ENCODE peak calls at places on chromosomes 11 and 22, in eight cellular contexts. H, Z, P, D, A, V, N and E are unnamed samples. For H3K4me1, the result is how much of the 10 kb centered on the place peaks cover.

GRCh38 chr22:41036924-41037323 is 55.5 kb upstream of the EP300 start:
- DNase-seq in H (no peak), Z (no peak), P (no peak), D (no peak), A (no peak), V (no peak), N (no peak), E (no peak)

GRCh38 chr22:35443338-35443737 is 43.4 kb downstream of the MCM5 start:
- DNase-seq in H (no peak), Z (no peak), P (no peak), D (no peak), A (no peak), V (no peak), N (no peak), E (no peak)

GRCh38 chr11:2259466-2259830 is 10.9 kb downstream of the ASCL2 start:
- DNase-seq in H (no peak), Z (no peak), P (no peak), D (no peak), A (peak), V (no peak), N (no peak), E (peak)

GRCh38 chr22:37991738-37992442 is 7.5 kb upstream of the SOX10 start:
- DNase-seq in H (no peak), Z (no peak), P (no peak), D (no peak), A (no peak), V (no peak), N (no peak), E (no peak)

GRCh38 chr11:94325681-94326080 is 21.3 kb downstream of the IZUMO1R start:
- DNase-seq in H (no peak), Z (peak), P (no peak), D (peak), A (no peak), V (peak), N (peak), E (no peak)

GRCh38 chr11:70495351-70496310 is 97.3 kb downstream of the CTTN start:
- DNase-seq in H (no peak), Z (no peak), P (peak), D (no peak), A (peak), V (no peak), N (no peak), E (peak)

GRCh38 chr22:41284465-41284864 is 1.5 kb downstream of the RANGAP1 start:
- DNase-seq in H (no peak), Z (no peak), P (no peak), D (no peak), A (no peak), V (no peak), N (no peak), E (no peak)

GRCh38 chr11:114242032-114242431 is 54.2 kb upstream of the NNMT start:
- DNase-seq in H (no peak), Z (no peak), P (no peak), D (no peak), A (no peak), V (no peak), N (no peak), E (no peak)

GRCh38 chr11:528815-529728 is 6.3 kb downstream of the HRAS start:
- DNase-seq in H (no peak), Z (no peak), P (no peak), D (no peak), A (no peak), V (no peak), N (no peak), E (no peak)

GRCh38 chr11:91147885-91148284 is 925.0 kb upstream of the CHORDC1 start:
- DNase-seq in H (no peak), Z (no peak), P (no peak), D (no peak), A (no peak), V (no peak), N (no peak), E (no peak)
- TF ChIP-seq CTCF in H (no peak), Z (no peak), P (no peak), D (no peak), A (no peak), V (no peak), N (no peak), E (no peak)

GRCh38 chr11:72745925-72746550 is 6.2 kb downstream of the ARAP1 start:
- DNase-seq in H (no peak), Z (no peak), P (peak), D (no peak), A (no peak), V (no peak), N (no peak), E (no peak)

GRCh38 chr11:72745511-72745910 is 6.7 kb downstream of the ARAP1 start:
- DNase-seq in H (no peak), Z (no peak), P (peak), D (no peak), A (no peak), V (no peak), N (no peak), E (no peak)

GRCh38 chr11:72743321-72744221 is 8.6 kb downstream of the ARAP1 start:
- DNase-seq in H (peak), Z (no peak), P (peak), D (no peak), A (no peak), V (no peak), N (no peak), E (no peak)

GRCh38 chr11:72742522-72743320 is 9.5 kb downstream of the ARAP1 start:
- DNase-seq in H (no peak), Z (no peak), P (peak), D (no peak), A (no peak), V (no peak), N (no peak), E (no peak)

GRCh38 chr11:72744474-72744873 is 7.7 kb downstream of the ARAP1 start:
- DNase-seq in H (no peak), Z (no peak), P (peak), D (peak), A (no peak), V (no peak), N (no peak), E (no peak)
- TF ChIP-seq POLR2A in H (no peak), Z (no peak), P (no peak), D (no peak), A (no peak), V (no peak), N (no peak), E (no peak)

DNA sequence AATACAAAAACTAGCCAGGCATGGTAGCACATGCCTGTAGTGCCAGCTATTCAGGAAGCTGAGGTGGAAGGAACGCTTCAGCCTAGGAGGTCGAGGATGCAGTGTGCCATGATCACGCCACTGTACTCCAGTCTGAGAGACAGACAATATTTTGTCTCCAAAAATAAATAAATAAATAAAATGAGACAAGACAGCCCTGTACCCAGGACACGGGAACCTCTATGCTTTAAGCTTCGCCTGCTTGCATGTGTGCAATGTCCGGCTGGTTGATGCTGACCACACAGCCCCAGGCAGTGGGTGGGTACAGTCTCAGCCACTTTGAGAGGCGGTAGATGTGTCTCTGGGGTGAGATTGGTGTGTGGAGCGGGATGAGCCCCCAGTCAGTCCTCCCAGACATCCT is 52.0 kb upstream of the MPEG1 start:
- DNase-seq in H (no peak), Z (no peak), P (no peak), D (no peak), A (no peak), V (no peak), N (no peak), E (no peak)
- H3K4me1 ChIP-seq in H (under half), Z (under half), P (under half), D (under half), A (under half), V (under half), N (under half), E (under half)

DNA sequence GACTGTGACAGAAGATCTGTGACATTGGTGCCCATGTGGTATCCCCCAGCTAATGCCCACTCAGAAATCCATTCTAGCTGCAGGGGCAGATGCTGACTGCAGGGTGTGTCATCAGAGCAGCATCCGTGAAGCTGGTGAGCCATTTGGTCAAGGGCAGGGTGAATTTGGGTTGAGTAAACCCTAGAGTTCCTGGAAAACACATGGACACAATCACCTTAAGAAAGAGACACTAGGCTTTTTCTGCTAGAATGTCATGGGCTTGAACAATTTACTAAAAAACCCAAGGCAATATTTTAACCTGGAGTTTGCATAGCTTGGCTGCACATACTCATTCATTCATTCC is 100.0 kb downstream of the ADAMTS15 start:
- DNase-seq in H (no peak), Z (no peak), P (no peak), D (no peak), A (no peak), V (no peak), N (no peak), E (no peak)
- TF ChIP-seq CTCF in H (no peak), Z (no peak), P (no peak), D (no peak), A (no peak), V (no peak), N (no peak), E (no peak)

GRCh38 chr22:25134451-25134850 is 65.2 kb upstream of the CRYBB3 start:
- DNase-seq in H (no peak), Z (no peak), P (no peak), D (peak), A (no peak), V (no peak), N (no peak), E (no peak)
- TF ChIP-seq POLR2A in H (no peak), Z (no peak), P (no peak), D (no peak), A (no peak), V (no peak), N (no peak), E (no peak)

GRCh38 chr11:65440831-65441499 is 18.4 kb downstream of the NEAT1 start:
- DNase-seq in H (peak), Z (no peak), P (no peak), D (no peak), A (no peak), V (no peak), N (no peak), E (peak)

GRCh38 chr11:65439331-65440181 is 17.0 kb downstream of the NEAT1 start:
- DNase-seq in H (peak), Z (no peak), P (no peak), D (no peak), A (peak), V (peak), N (no peak), E (peak)

GRCh38 chr11:65436412-65437032 is 13.9 kb downstream of the NEAT1 start:
- DNase-seq in H (peak), Z (no peak), P (no peak), D (peak), A (peak), V (no peak), N (no peak), E (no peak)

GRCh38 chr11:65437436-65438227 is 15.0 kb downstream of the NEAT1 start:
- DNase-seq in H (peak), Z (no peak), P (no peak), D (peak), A (peak), V (no peak), N (no peak), E (peak)

GRCh38 chr11:65438257-65439151 is 15.9 kb downstream of the NEAT1 start:
- DNase-seq in H (no peak), Z (no peak), P (no peak), D (no peak), A (no peak), V (no peak), N (no peak), E (no peak)
- H3K4me1 ChIP-seq in H (under half), Z (under half), P (under half), D (under half), A (under half), V (under half), N (under half), E (under half)